ENCODE peak calls at places on chromosomes 16 and 17, in five cellular contexts. L is GM12865; V is testis; Y is activated naive CD4-positive, alpha-beta T cell treated with anti-CD3 and anti-CD28 coated beads, Interleukin-2, amount 10 ng/mL, durations not matched to agents 7 days and 5 days; X is activated T-helper 1 cell treated with anti-CD3 and anti-CD28 coated beads, Interleukin-12 subunit alpha, Interleukin-12 subunit beta, Interleukin-2, Interleukin-4 antibody, amounts not matched to agents 30 ng/mL and 10 ng/mL and 1 ng/mL, durations not matched to agents 14 hours and 24 hours and 36 hours. Q is an unnamed sample.
A peak's percentile ranks its signal among the peaks of the same experiment; 100 is the strongest.

GRCh38 chr16:74304835-74305176 is 8.2 kb downstream of the PSMD7 start:
- DNase-seq in L (no peak), V (no peak), Y (no peak), X (no peak), Q (no peak)

GRCh38 chr17:869567-870530 is 87.7 kb downstream of the MRM3 start:
- DNase-seq in L (no peak), V (no peak), Y (no peak), X (no peak), Q (no peak)

GRCh38 chr17:21676281-21677111 is 15.8 kb upstream of the KCNJ18 start:
- DNase-seq in L (no peak), V (no peak), Y (no peak), X (no peak), Q (no peak)

GRCh38 chr17:70225272-70225671 is 55.9 kb downstream of the KCNJ2 start:
- DNase-seq in L (no peak), V (no peak), Y (no peak), X (no peak), Q (no peak)

GRCh38 chr17:26774291-26775218 is 519.4 kb upstream of the WSB1 start:
- DNase-seq in L (no peak), V (no peak), Y (no peak), X (no peak), Q (no peak)

GRCh38 chr17:41894791-41895331 is 23.9 kb downstream of the ACLY start:
- DNase-seq in L (no peak), V (no peak), Y (no peak), X (no peak), Q (peak; percentile 35)

GRCh38 chr17:57360266-57360665 is 103.9 kb downstream of the MSI2 start:
- DNase-seq in L (no peak), V (no peak), Y (no peak), X (no peak), Q (no peak)

GRCh38 chr17:37067555-37068111 is 118.9 kb downstream of the AATF start:
- DNase-seq in L (no peak), V (no peak), Y (no peak), X (no peak), Q (peak; percentile 51)

GRCh38 chr17:60102632-60103047 is 23.9 kb upstream of the HEATR6 start:
- DNase-seq in L (peak; percentile 21), V (peak; percentile 17), Y (peak; percentile 40), X (peak; percentile 9), Q (peak; percentile 72)

GRCh38 chr17:48608921-48609505 is 1.8 kb downstream of the HOXB7 start:
- DNase-seq in L (no peak), V (no peak), Y (no peak), X (no peak), Q (peak; percentile 89)

GRCh38 chr17:5912927-5913565 is 157.1 kb upstream of the WSCD1 start:
- DNase-seq in L (no peak), V (no peak), Y (no peak), X (no peak), Q (no peak)

GRCh38 chr16:84489141-84489540 is 15.3 kb downstream of the MEAK7 start:
- DNase-seq in L (no peak), V (no peak), Y (no peak), X (no peak), Q (no peak)

GRCh38 chr17:80431246-80432195 is 16.6 kb downstream of the ENDOV start:
- DNase-seq in L (no peak), V (no peak), Y (no peak), X (no peak), Q (no peak)

GRCh38 chr17:4463818-4464501 is 30.2 kb downstream of the SPNS3 start:
- DNase-seq in L (no peak), V (no peak), Y (no peak), X (no peak), Q (no peak)

GRCh38 chr16:70675851-70676513 is 9.9 kb downstream of the MTSS2 start:
- DNase-seq in L (no peak), V (no peak), Y (no peak), X (no peak), Q (no peak)

GRCh38 chr16:62225675-62226074 is 189.4 kb upstream of the CDH8 start:
- DNase-seq in L (peak; percentile 62), V (peak; percentile 93), Y (peak; percentile 37), X (no peak), Q (peak; percentile 52)

GRCh38 chr16:57829969-57830360 is 27.7 kb upstream of the KIFC3 start:
- DNase-seq in L (no peak), V (no peak), Y (no peak), X (no peak), Q (no peak)

GRCh38 chr17:4249452-4250029 is 14.2 kb downstream of the ANKFY1 start:
- DNase-seq in L (peak; percentile 63), V (no peak), Y (no peak), X (no peak), Q (peak; percentile 49)

GRCh38 chr17:15998031-15998574 is 1.4 kb downstream of the ZSWIM7 start:
- DNase-seq in L (no peak), V (no peak), Y (no peak), X (no peak), Q (no peak)

GRCh38 chr16:21646091-21646490 is 6.3 kb downstream of the IGSF6 start:
- DNase-seq in L (no peak), V (no peak), Y (no peak), X (no peak), Q (no peak)

GRCh38 chr17:11264183-11264871 is 23.3 kb downstream of the SHISA6 start:
- DNase-seq in L (peak; percentile 10), V (no peak), Y (no peak), X (no peak), Q (no peak)

GRCh38 chr16:23064642-23065041 is 84.6 kb downstream of the USP31 start:
- DNase-seq in L (peak; percentile 35), V (no peak), Y (no peak), X (no peak), Q (no peak)

GRCh38 chr16:67451704-67452435 is 20.9 kb downstream of the HSD11B2 start:
- DNase-seq in L (no peak), V (no peak), Y (no peak), X (no peak), Q (no peak)

GRCh38 chr16:66705790-66706505 is 9.4 kb upstream of the CMTM4 start:
- DNase-seq in L (no peak), V (peak; percentile 70), Y (no peak), X (no peak), Q (no peak)

Q was measured in left kidney.